ENCODE peak calls at places on chromosomes 16 and 17, in four cellular contexts. One of them, this sample, is unnamed.

GRCh38 chr17:81411305-81411704 is 16.0 kb downstream of the BAHCC1 start:
- DNase-seq in naive thymus-derived CD4-positive, alpha-beta T cell: no peak
- DNase-seq in IMR-90: no peak
- DNase-seq in mammary epithelial cell: no peak
- DNase-seq in this sample: no peak

GRCh38 chr16:46857261-46857962 is 26.4 kb upstream of the C16orf87 start:
- DNase-seq in naive thymus-derived CD4-positive, alpha-beta T cell: no peak
- DNase-seq in mammary epithelial cell: peak; percentile 21
- DNase-seq in IMR-90: peak; percentile 82
- DNase-seq in this sample: peak; percentile 47

GRCh38 chr16:24781256-24781655 is 51.8 kb downstream of the TNRC6A start:
- DNase-seq in IMR-90: no peak
- DNase-seq in mammary epithelial cell: no peak
- DNase-seq in naive thymus-derived CD4-positive, alpha-beta T cell: no peak
- DNase-seq in this sample: no peak

GRCh38 chr17:10631048-10631700 is 25.9 kb downstream of the MYH3 start:
- DNase-seq in naive thymus-derived CD4-positive, alpha-beta T cell: no peak
- DNase-seq in mammary epithelial cell: no peak
- DNase-seq in IMR-90: peak; percentile 10
- DNase-seq in this sample: no peak

GRCh38 chr16:49528035-49528434 is 154.4 kb downstream of the C16orf78 start:
- DNase-seq in mammary epithelial cell: no peak
- DNase-seq in IMR-90: no peak
- DNase-seq in naive thymus-derived CD4-positive, alpha-beta T cell: peak; percentile 26
- DNase-seq in this sample: no peak

GRCh38 chr16:75320435-75320834 is 69.0 kb upstream of the BCAR1 start:
- DNase-seq in naive thymus-derived CD4-positive, alpha-beta T cell: no peak
- DNase-seq in mammary epithelial cell: no peak
- DNase-seq in IMR-90: no peak
- DNase-seq in this sample: no peak

GRCh38 chr16:23400387-23400930 is 52.5 kb downstream of the COG7 start:
- DNase-seq in mammary epithelial cell: no peak
- DNase-seq in IMR-90: no peak
- DNase-seq in naive thymus-derived CD4-positive, alpha-beta T cell: no peak
- DNase-seq in this sample: no peak

GRCh38 chr17:5019475-5019956 is 15.7 kb downstream of the SLC52A1 start:
- DNase-seq in naive thymus-derived CD4-positive, alpha-beta T cell: peak; percentile 41
- DNase-seq in mammary epithelial cell: no peak
- DNase-seq in IMR-90: peak; percentile 12
- DNase-seq in this sample: no peak

GRCh38 chr16:10791048-10791447 is 27.5 kb downstream of the TVP23A start:
- DNase-seq in mammary epithelial cell: no peak
- DNase-seq in IMR-90: no peak
- DNase-seq in naive thymus-derived CD4-positive, alpha-beta T cell: no peak
- DNase-seq in this sample: no peak

GRCh38 chr17:75250009-75250471 is 11.4 kb downstream of the GGA3 start:
- DNase-seq in naive thymus-derived CD4-positive, alpha-beta T cell: peak; percentile 30
- DNase-seq in mammary epithelial cell: no peak
- DNase-seq in IMR-90: peak; percentile 18
- DNase-seq in this sample: no peak

GRCh38 chr17:75087558-75088453 is at the start of gene SLC16A5:
- DNase-seq in mammary epithelial cell: peak; percentile 50
- DNase-seq in naive thymus-derived CD4-positive, alpha-beta T cell: peak; percentile 46
- DNase-seq in IMR-90: peak; percentile 55
- DNase-seq in this sample: no peak

GRCh38 chr17:64041912-64042311 is 21.5 kb upstream of the ICAM2 start:
- DNase-seq in IMR-90: no peak
- DNase-seq in mammary epithelial cell: no peak
- DNase-seq in naive thymus-derived CD4-positive, alpha-beta T cell: no peak
- DNase-seq in this sample: no peak

GRCh38 chr16:47943235-47943634 is 212.6 kb downstream of the ABCC12 start:
- DNase-seq in naive thymus-derived CD4-positive, alpha-beta T cell: no peak
- DNase-seq in mammary epithelial cell: no peak
- DNase-seq in IMR-90: no peak
- DNase-seq in this sample: no peak

GRCh38 chr17:27290916-27291598 is 2.9 kb upstream of the WSB1 start:
- DNase-seq in IMR-90: no peak
- DNase-seq in naive thymus-derived CD4-positive, alpha-beta T cell: no peak
- DNase-seq in mammary epithelial cell: no peak
- DNase-seq in this sample: no peak

GRCh38 chr17:47265983-47266541 is 12.4 kb downstream of the ITGB3 start:
- DNase-seq in IMR-90: peak; percentile 71
- DNase-seq in naive thymus-derived CD4-positive, alpha-beta T cell: no peak
- DNase-seq in mammary epithelial cell: peak; percentile 69
- DNase-seq in this sample: no peak

GRCh38 chr16:17491140-17491662 is 20.4 kb upstream of the XYLT1 start:
- DNase-seq in mammary epithelial cell: no peak
- DNase-seq in IMR-90: no peak
- DNase-seq in naive thymus-derived CD4-positive, alpha-beta T cell: no peak
- DNase-seq in this sample: no peak

GRCh38 chr17:59607817-59608403 is 11.8 kb upstream of the CLTC start:
- DNase-seq in naive thymus-derived CD4-positive, alpha-beta T cell: no peak
- DNase-seq in IMR-90: no peak
- DNase-seq in mammary epithelial cell: no peak
- DNase-seq in this sample: no peak

GRCh38 chr17:79943354-79944241 is 92.1 kb downstream of the TBC1D16 start:
- DNase-seq in IMR-90: no peak
- DNase-seq in naive thymus-derived CD4-positive, alpha-beta T cell: no peak
- DNase-seq in mammary epithelial cell: no peak
- DNase-seq in this sample: no peak

GRCh38 chr17:76727745-76728456 is 1.3 kb downstream of the METTL23 start:
- DNase-seq in mammary epithelial cell: no peak
- DNase-seq in IMR-90: no peak
- DNase-seq in naive thymus-derived CD4-positive, alpha-beta T cell: no peak
- DNase-seq in this sample: no peak

GRCh38 chr16:86457621-86458456 is 52.5 kb upstream of the FOXF1 start:
- DNase-seq in mammary epithelial cell: no peak
- DNase-seq in naive thymus-derived CD4-positive, alpha-beta T cell: no peak
- DNase-seq in IMR-90: peak; percentile 99
- DNase-seq in this sample: peak; percentile 94

GRCh38 chr17:40724656-40725055 is 21.1 kb upstream of the KRT24 start:
- DNase-seq in IMR-90: no peak
- DNase-seq in naive thymus-derived CD4-positive, alpha-beta T cell: no peak
- DNase-seq in mammary epithelial cell: no peak
- DNase-seq in this sample: no peak

GRCh38 chr17:40058865-40059264 is 3.9 kb upstream of the THRA start:
- DNase-seq in IMR-90: no peak
- DNase-seq in naive thymus-derived CD4-positive, alpha-beta T cell: no peak
- DNase-seq in mammary epithelial cell: no peak
- DNase-seq in this sample: no peak

GRCh38 chr17:10757658-10758057 is 27.8 kb upstream of the TMEM220 start:
- DNase-seq in naive thymus-derived CD4-positive, alpha-beta T cell: no peak
- DNase-seq in mammary epithelial cell: no peak
- DNase-seq in IMR-90: no peak
- DNase-seq in this sample: no peak

GRCh38 chr17:40015005-40015997 is at the start of gene CSF3:
- DNase-seq in naive thymus-derived CD4-positive, alpha-beta T cell: no peak
- DNase-seq in mammary epithelial cell: peak; percentile 24
- DNase-seq in IMR-90: no peak
- DNase-seq in this sample: no peak

GRCh38 chr17:43578699-43579569 is 32.8 kb upstream of the ETV4 start:
- DNase-seq in IMR-90: peak; percentile 85
- DNase-seq in mammary epithelial cell: peak; percentile 49
- DNase-seq in naive thymus-derived CD4-positive, alpha-beta T cell: no peak
- DNase-seq in this sample: no peak

GRCh38 chr16:15950167-15950854 is 895 bp downstream of the ABCC1 start:
- DNase-seq in mammary epithelial cell: peak; percentile 49
- DNase-seq in IMR-90: peak; percentile 44
- DNase-seq in naive thymus-derived CD4-positive, alpha-beta T cell: peak; percentile 48
- DNase-seq in this sample: no peak

GRCh38 chr16:17143546-17144419 is 327.0 kb downstream of the XYLT1 start:
- DNase-seq in naive thymus-derived CD4-positive, alpha-beta T cell: no peak
- DNase-seq in IMR-90: no peak
- DNase-seq in mammary epithelial cell: no peak
- DNase-seq in this sample: no peak

GRCh38 chr17:27824176-27824575 is 23.8 kb upstream of the NOS2 start:
- DNase-seq in IMR-90: no peak
- DNase-seq in naive thymus-derived CD4-positive, alpha-beta T cell: no peak
- DNase-seq in mammary epithelial cell: peak; percentile 23
- DNase-seq in this sample: no peak

GRCh38 chr16:73060948-73061495 is 13.1 kb upstream of the ZFHX3 start:
- DNase-seq in naive thymus-derived CD4-positive, alpha-beta T cell: no peak
- DNase-seq in IMR-90: no peak
- DNase-seq in mammary epithelial cell: no peak
- DNase-seq in this sample: no peak

GRCh38 chr16:73063854-73064226 is 15.9 kb upstream of the ZFHX3 start:
- DNase-seq in mammary epithelial cell: no peak
- DNase-seq in IMR-90: no peak
- DNase-seq in naive thymus-derived CD4-positive, alpha-beta T cell: no peak
- DNase-seq in this sample: no peak

GRCh38 chr16:73063284-73063733 is 15.4 kb upstream of the ZFHX3 start:
- DNase-seq in mammary epithelial cell: no peak
- DNase-seq in naive thymus-derived CD4-positive, alpha-beta T cell: no peak
- DNase-seq in IMR-90: no peak
- DNase-seq in this sample: no peak

GRCh38 chr16:73064227-73064995 is 16.5 kb upstream of the ZFHX3 start:
- DNase-seq in mammary epithelial cell: peak; percentile 51
- DNase-seq in IMR-90: peak; percentile 78
- DNase-seq in naive thymus-derived CD4-positive, alpha-beta T cell: no peak
- DNase-seq in this sample: no peak

GRCh38 chr16:73062640-73063283 is 14.8 kb upstream of the ZFHX3 start:
- DNase-seq in IMR-90: no peak
- DNase-seq in naive thymus-derived CD4-positive, alpha-beta T cell: no peak
- DNase-seq in mammary epithelial cell: no peak
- DNase-seq in this sample: no peak
- H3K27ac ChIP-seq in IMR-90: no peak overlapping the region
- H3K27ac ChIP-seq in naive thymus-derived CD4-positive, alpha-beta T cell: no peak overlapping the region
- H3K27ac ChIP-seq in mammary epithelial cell: no peak overlapping the region
- H3K27ac ChIP-seq in this sample: no peak overlapping the region

DNA sequence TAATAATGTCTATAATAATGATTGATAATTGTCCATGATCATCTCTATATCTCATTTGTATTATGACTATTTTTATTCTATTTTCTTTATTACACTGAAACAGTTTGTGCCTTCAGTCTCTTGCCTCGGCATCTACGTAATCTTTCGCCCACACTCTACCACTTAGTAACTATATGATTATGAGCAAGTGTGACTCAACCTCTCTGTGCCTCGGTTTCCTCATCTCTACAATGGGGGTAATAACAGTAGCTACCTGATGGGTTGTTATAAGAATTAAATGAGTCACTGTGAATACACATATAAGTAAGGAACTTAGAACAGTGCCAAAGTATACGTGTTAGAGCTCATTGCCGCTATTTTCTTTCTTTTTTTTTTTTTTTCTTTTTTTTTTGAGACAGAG is 3.7 kb upstream of the SLC16A11 start:
- DNase-seq in IMR-90: no peak
- DNase-seq in mammary epithelial cell: no peak
- DNase-seq in naive thymus-derived CD4-positive, alpha-beta T cell: no peak
- DNase-seq in this sample: no peak
- H3K27me3 ChIP-seq in IMR-90: peaks cover 24% of the 10 kb centered on the region
- H3K27me3 ChIP-seq in mammary epithelial cell: peaks cover 9% of the 10 kb centered on the region
- H3K27me3 ChIP-seq in naive thymus-derived CD4-positive, alpha-beta T cell: no peaks in the 10 kb centered on the region
- H3K27me3 ChIP-seq in this sample: peaks cover 31% of the 10 kb centered on the region

GRCh38 chr17:50181601-50182345 is 16.0 kb downstream of the SGCA start:
- DNase-seq in mammary epithelial cell: peak; percentile 25
- DNase-seq in naive thymus-derived CD4-positive, alpha-beta T cell: no peak
- DNase-seq in IMR-90: peak; percentile 65
- DNase-seq in this sample: no peak
- H3K27ac ChIP-seq in mammary epithelial cell: no peak overlapping the region
- H3K27ac ChIP-seq in naive thymus-derived CD4-positive, alpha-beta T cell: no peak overlapping the region
- H3K27ac ChIP-seq in IMR-90: peak overlapping the region; percentile 39
- H3K27ac ChIP-seq in this sample: peak overlapping the region; percentile 73

DNA sequence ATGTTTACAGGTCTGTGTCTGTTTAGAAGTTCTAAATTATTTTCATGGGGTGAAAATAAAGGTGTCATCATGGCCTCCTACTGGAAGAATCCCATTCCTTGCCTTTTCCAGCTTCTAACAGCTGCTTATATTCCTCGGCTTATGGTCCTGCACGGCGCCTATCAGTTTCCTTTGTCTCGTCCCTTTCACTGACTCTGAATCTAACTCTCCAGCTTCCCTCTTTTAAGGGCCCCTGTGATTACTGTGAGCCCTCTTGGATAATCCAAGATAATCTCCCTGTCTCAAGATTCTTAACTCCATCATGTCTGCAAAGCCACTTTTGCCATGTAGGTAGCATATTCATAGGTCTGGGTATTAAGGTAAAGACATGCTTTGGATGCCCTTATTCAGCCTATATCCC is 441.0 kb upstream of the ERCC4 start:
- DNase-seq in IMR-90: no peak
- DNase-seq in mammary epithelial cell: no peak
- DNase-seq in naive thymus-derived CD4-positive, alpha-beta T cell: no peak
- DNase-seq in this sample: no peak
- H3K27me3 ChIP-seq in IMR-90: no peaks in the 10 kb centered on the region
- H3K27me3 ChIP-seq in mammary epithelial cell: no peaks in the 10 kb centered on the region
- H3K27me3 ChIP-seq in naive thymus-derived CD4-positive, alpha-beta T cell: no peaks in the 10 kb centered on the region
- H3K27me3 ChIP-seq in this sample: no peaks in the 10 kb centered on the region

DNA sequence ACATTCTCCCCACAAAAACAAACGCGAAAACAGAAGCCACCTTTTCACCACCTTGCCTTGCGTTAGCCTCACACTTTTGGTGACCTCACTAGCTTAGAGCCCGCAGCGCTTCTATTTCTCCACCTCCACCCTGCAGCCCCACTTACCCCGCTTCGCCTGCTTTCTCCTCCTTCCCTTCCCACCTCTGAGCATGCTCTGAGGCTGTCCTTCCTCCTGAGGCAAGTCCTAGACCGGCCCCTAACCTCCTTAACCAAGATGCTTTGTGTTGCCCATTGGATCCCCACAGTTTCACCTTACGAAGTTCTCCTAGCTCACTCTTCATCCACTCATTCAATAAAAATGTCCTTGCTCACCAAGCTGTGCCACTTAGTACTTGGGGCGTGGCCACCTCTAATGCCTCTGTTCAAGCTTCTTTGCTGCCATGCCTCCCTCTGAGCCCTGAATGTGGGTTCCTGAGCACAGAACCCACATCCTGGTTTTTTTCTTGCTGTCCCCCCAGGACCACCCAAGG is 1.3 kb downstream of the GNGT2 start:
- DNase-seq in mammary epithelial cell: peak; percentile 26
- DNase-seq in IMR-90: no peak
- DNase-seq in naive thymus-derived CD4-positive, alpha-beta T cell: no peak
- DNase-seq in this sample: no peak
- H3K27ac ChIP-seq in mammary epithelial cell: no peak overlapping the region
- H3K27ac ChIP-seq in IMR-90: no peak overlapping the region
- H3K27ac ChIP-seq in naive thymus-derived CD4-positive, alpha-beta T cell: peak overlapping the region; percentile 82
- H3K27ac ChIP-seq in this sample: no peak overlapping the region

DNA sequence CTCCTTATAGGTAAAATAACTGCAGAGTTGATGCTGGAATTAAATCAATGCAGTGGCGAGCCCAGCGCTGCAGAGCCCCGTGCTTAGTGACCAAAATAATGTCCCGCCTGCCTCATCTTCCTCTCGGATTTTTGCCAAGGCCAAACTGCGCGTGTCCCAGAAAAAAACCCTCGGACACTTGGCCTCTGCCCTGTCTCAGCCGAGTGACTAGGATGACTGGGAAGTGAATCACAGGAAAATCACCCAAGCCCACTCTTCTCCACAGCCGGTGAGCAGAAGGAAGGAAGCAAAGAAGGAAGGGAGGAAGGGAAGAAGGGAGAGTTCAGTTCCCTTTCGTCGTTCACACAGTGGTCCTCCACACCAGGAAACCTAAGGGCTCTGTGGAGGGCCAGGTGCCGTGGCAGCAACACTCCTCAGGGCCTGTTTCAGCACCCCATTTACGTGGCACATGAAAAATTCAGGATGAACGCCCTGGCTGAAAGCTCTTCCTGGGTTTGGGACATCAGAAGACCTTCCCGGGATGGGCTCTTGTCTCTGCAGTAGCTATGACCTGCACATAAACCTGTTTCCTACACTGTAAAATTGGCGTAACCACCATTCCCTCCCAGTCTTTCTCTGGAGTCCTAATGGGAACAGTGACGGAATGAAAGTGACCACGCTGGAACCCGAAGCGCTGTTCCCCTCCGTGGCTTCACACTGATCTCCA is 25.4 kb upstream of the HOXB13 start:
- DNase-seq in IMR-90: no peak
- DNase-seq in naive thymus-derived CD4-positive, alpha-beta T cell: no peak
- DNase-seq in mammary epithelial cell: no peak
- DNase-seq in this sample: no peak
- H3K27me3 ChIP-seq in IMR-90: peaks cover 94% of the 10 kb centered on the region
- H3K27me3 ChIP-seq in naive thymus-derived CD4-positive, alpha-beta T cell: peaks cover 29% of the 10 kb centered on the region
- H3K27me3 ChIP-seq in mammary epithelial cell: peaks cover 66% of the 10 kb centered on the region
- H3K27me3 ChIP-seq in this sample: peaks cover 88% of the 10 kb centered on the region